ENCODE peak calls at places on chromosomes 1 and 21, in four cellular contexts. One of them, this sample, is unnamed.

GRCh38 chr21:41873426-41873825 is 5.7 kb downstream of the PRDM15 start:
- DNase-seq in breast epithelium: no peak
- DNase-seq in ascending aorta: no peak
- DNase-seq in PC-3: no peak
- DNase-seq in this sample: no peak

GRCh38 chr1:243267346-243268283 is 11.8 kb downstream of the SDCCAG8 start:
- DNase-seq in ascending aorta: no peak
- DNase-seq in PC-3: peak
- DNase-seq in breast epithelium: no peak
- DNase-seq in this sample: no peak

GRCh38 chr1:229097356-229097755 is 173.6 kb upstream of the RAB4A start:
- DNase-seq in ascending aorta: peak
- DNase-seq in PC-3: no peak
- DNase-seq in breast epithelium: no peak
- DNase-seq in this sample: no peak

GRCh38 chr1:229091721-229092136 is 179.2 kb upstream of the RAB4A start:
- DNase-seq in breast epithelium: no peak
- DNase-seq in ascending aorta: peak
- DNase-seq in PC-3: no peak
- DNase-seq in this sample: no peak

GRCh38 chr1:92839442-92839841 is 7.6 kb downstream of the RPL5 start:
- DNase-seq in PC-3: no peak
- DNase-seq in ascending aorta: no peak
- DNase-seq in breast epithelium: no peak
- DNase-seq in this sample: no peak

GRCh38 chr21:32475162-32475812 is 62.8 kb downstream of the EVA1C start:
- DNase-seq in breast epithelium: no peak
- DNase-seq in PC-3: peak
- DNase-seq in ascending aorta: peak
- DNase-seq in this sample: no peak

GRCh38 chr1:66271904-66272254 is 262.1 kb upstream of the SGIP1 start:
- DNase-seq in PC-3: peak
- DNase-seq in ascending aorta: no peak
- DNase-seq in breast epithelium: no peak
- DNase-seq in this sample: peak

GRCh38 chr1:61605607-61606321 is 119.2 kb downstream of the TM2D1 start:
- DNase-seq in ascending aorta: no peak
- DNase-seq in PC-3: peak
- DNase-seq in breast epithelium: no peak
- DNase-seq in this sample: no peak

GRCh38 chr1:211469938-211470529 is 21.9 kb downstream of the RD3 start:
- DNase-seq in ascending aorta: peak
- DNase-seq in PC-3: peak
- DNase-seq in breast epithelium: peak
- DNase-seq in this sample: peak

GRCh38 chr1:89451011-89451410 is 73.6 kb upstream of the LRRC8B start:
- DNase-seq in ascending aorta: no peak
- DNase-seq in PC-3: peak
- DNase-seq in breast epithelium: no peak
- DNase-seq in this sample: no peak

GRCh38 chr1:229229137-229229720 is 41.7 kb upstream of the RAB4A start:
- DNase-seq in ascending aorta: no peak
- DNase-seq in breast epithelium: peak
- DNase-seq in PC-3: peak
- DNase-seq in this sample: no peak

GRCh38 chr1:242824435-242824834 is 299.9 kb upstream of the PLD5 start:
- DNase-seq in ascending aorta: no peak
- DNase-seq in PC-3: peak
- DNase-seq in breast epithelium: no peak
- DNase-seq in this sample: no peak

GRCh38 chr1:226064168-226064815 is 1.8 kb downstream of the H3-3A start:
- DNase-seq in PC-3: peak
- DNase-seq in breast epithelium: no peak
- DNase-seq in ascending aorta: peak
- DNase-seq in this sample: no peak

GRCh38 chr1:10928654-10929053 is 83.8 kb upstream of the TARDBP start:
- DNase-seq in breast epithelium: no peak
- DNase-seq in ascending aorta: no peak
- DNase-seq in PC-3: no peak
- DNase-seq in this sample: no peak

GRCh38 chr1:17356387-17356992 is 15.5 kb upstream of the PADI6 start:
- DNase-seq in breast epithelium: no peak
- DNase-seq in PC-3: no peak
- DNase-seq in ascending aorta: no peak
- DNase-seq in this sample: no peak

GRCh38 chr1:90721210-90722194 is 4.4 kb upstream of the BARHL2 start:
- DNase-seq in ascending aorta: no peak
- DNase-seq in PC-3: peak
- DNase-seq in breast epithelium: no peak
- DNase-seq in this sample: no peak

GRCh38 chr1:19046972-19047371 is 90.5 kb upstream of the IFFO2 start:
- DNase-seq in breast epithelium: no peak
- DNase-seq in PC-3: no peak
- DNase-seq in ascending aorta: no peak
- DNase-seq in this sample: peak

GRCh38 chr1:237640011-237640671 is 250.6 kb downstream of the ZP4 start:
- DNase-seq in PC-3: no peak
- DNase-seq in ascending aorta: no peak
- DNase-seq in breast epithelium: no peak
- DNase-seq in this sample: no peak

GRCh38 chr1:72007312-72007711 is 275.0 kb downstream of the NEGR1 start:
- DNase-seq in PC-3: no peak
- DNase-seq in breast epithelium: no peak
- DNase-seq in ascending aorta: no peak
- DNase-seq in this sample: no peak

GRCh38 chr1:145961109-145961424 is 3.2 kb upstream of the LIX1L start:
- DNase-seq in PC-3: no peak
- DNase-seq in ascending aorta: no peak
- DNase-seq in breast epithelium: no peak
- DNase-seq in this sample: peak

GRCh38 chr1:66671472-66671871 is 80.8 kb upstream of the DYNLT5 start:
- DNase-seq in breast epithelium: no peak
- DNase-seq in ascending aorta: no peak
- DNase-seq in PC-3: no peak
- DNase-seq in this sample: no peak

GRCh38 chr21:36027352-36027751 is 33.0 kb downstream of the SETD4 start:
- DNase-seq in ascending aorta: no peak
- DNase-seq in breast epithelium: no peak
- DNase-seq in PC-3: no peak
- DNase-seq in this sample: no peak

GRCh38 chr1:26059906-26060305 is 7.5 kb downstream of the TRIM63 start:
- DNase-seq in breast epithelium: no peak
- DNase-seq in ascending aorta: no peak
- DNase-seq in PC-3: no peak
- DNase-seq in this sample: peak

GRCh38 chr1:55816456-55816794 is 601.3 kb upstream of the USP24 start:
- DNase-seq in breast epithelium: no peak
- DNase-seq in PC-3: no peak
- DNase-seq in ascending aorta: no peak
- DNase-seq in this sample: no peak

GRCh38 chr1:101039245-101039644 is 13.7 kb upstream of the DPH5 start:
- DNase-seq in ascending aorta: no peak
- DNase-seq in PC-3: no peak
- DNase-seq in breast epithelium: no peak
- DNase-seq in this sample: no peak

GRCh38 chr1:192550922-192551534 is 24.5 kb upstream of the RGS1 start:
- DNase-seq in ascending aorta: no peak
- DNase-seq in PC-3: peak
- DNase-seq in breast epithelium: no peak
- DNase-seq in this sample: no peak

GRCh38 chr1:167542109-167543032 is 11.2 kb downstream of the CREG1 start:
- DNase-seq in ascending aorta: no peak
- DNase-seq in PC-3: no peak
- DNase-seq in breast epithelium: no peak
- DNase-seq in this sample: no peak

DNA sequence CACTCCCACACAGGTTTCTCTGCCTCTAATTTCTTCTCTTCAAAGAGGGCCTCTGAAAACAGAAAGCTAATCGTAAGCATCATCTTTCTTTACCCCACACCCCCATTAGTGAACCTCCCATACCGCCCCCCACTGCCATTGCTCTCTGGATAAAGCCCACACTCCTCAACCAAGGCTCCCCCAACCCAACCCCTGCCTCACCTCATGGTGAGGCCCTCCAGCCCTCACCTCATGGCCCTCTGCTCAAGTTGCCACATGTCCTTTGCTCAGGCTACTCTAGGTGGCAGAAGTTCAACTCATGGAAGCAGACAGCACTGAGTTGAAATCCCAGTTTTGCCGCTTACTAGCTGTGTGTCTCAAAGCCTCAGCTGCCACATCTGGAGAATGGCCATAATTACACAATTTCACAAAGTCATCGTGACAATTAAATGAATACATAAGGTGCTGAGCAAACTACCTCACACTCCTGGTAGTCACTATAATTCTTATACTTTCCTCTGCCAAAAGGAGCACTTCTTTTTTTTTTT is 18.2 kb upstream of the WASF2 start:
- DNase-seq in ascending aorta: no peak
- DNase-seq in breast epithelium: no peak
- DNase-seq in PC-3: peak
- DNase-seq in this sample: no peak
- TF ChIP-seq CTCF in ascending aorta: no peak
- TF ChIP-seq CTCF in breast epithelium: no peak
- TF ChIP-seq CTCF in PC-3: peak
- TF ChIP-seq CTCF in this sample: no peak

GRCh38 chr1:245700631-245701030 is 545.8 kb downstream of the KIF26B start:
- DNase-seq in PC-3: no peak
- DNase-seq in breast epithelium: no peak
- DNase-seq in ascending aorta: no peak
- DNase-seq in this sample: no peak
- H3K27ac ChIP-seq in PC-3: no peak
- H3K27ac ChIP-seq in breast epithelium: no peak
- H3K27ac ChIP-seq in ascending aorta: no peak
- H3K27ac ChIP-seq in this sample: no peak

DNA sequence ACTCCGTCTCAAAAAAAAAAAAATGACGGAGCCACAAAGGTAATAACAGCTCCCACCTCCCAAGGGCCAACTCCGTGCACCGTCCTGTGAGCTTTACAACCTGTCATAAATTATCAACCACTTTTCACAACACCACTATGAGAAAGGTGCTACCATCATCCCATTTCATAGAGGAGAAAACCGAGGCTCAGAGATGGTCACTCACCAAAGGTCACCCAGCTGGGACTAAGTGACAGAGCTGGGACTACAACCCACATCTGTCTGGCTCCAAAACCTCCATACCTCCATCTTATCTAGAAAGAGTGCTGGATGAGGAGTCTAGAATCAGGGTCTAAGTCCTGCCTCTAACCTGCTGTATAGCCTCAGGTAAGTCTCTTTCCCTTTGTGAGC is 43.6 kb upstream of the ECE1 start:
- DNase-seq in ascending aorta: no peak
- DNase-seq in PC-3: no peak
- DNase-seq in breast epithelium: no peak
- DNase-seq in this sample: no peak
- TF ChIP-seq CTCF in ascending aorta: no peak
- TF ChIP-seq CTCF in PC-3: no peak
- TF ChIP-seq CTCF in breast epithelium: no peak
- TF ChIP-seq CTCF in this sample: no peak

GRCh38 chr1:154398141-154398540 is 7.0 kb upstream of the IL6R start:
- DNase-seq in ascending aorta: no peak
- DNase-seq in breast epithelium: no peak
- DNase-seq in PC-3: no peak
- DNase-seq in this sample: no peak
- H3K27ac ChIP-seq in ascending aorta: no peak
- H3K27ac ChIP-seq in breast epithelium: no peak
- H3K27ac ChIP-seq in PC-3: no peak
- H3K27ac ChIP-seq in this sample: no peak

DNA sequence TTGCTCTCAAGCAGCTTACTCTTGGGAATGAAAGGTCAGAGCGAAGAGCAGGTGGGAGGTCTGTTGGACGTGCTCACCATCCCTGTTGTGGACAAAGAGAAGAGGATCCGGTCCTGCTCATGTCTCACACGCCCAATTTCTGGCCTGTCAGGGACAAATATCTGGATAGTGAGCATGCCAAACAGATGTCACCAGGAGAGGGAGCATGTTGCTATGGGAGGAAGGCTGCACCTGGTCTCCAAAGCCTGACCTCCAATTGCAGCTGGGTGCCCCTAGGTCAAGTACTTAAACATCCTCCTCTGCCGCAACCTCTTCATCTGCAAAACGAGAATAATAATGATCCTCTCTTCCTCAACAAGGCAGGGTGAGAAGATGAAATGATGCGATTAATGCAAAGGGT is 53.4 kb downstream of the DMRTA2 start:
- DNase-seq in breast epithelium: no peak
- DNase-seq in PC-3: no peak
- DNase-seq in ascending aorta: no peak
- DNase-seq in this sample: no peak
- TF ChIP-seq CTCF in breast epithelium: no peak
- TF ChIP-seq CTCF in PC-3: peak
- TF ChIP-seq CTCF in ascending aorta: no peak
- TF ChIP-seq CTCF in this sample: no peak

GRCh38 chr1:204150702-204151561 is 912 bp downstream of the ETNK2 start:
- DNase-seq in PC-3: no peak
- DNase-seq in ascending aorta: no peak
- DNase-seq in breast epithelium: no peak
- DNase-seq in this sample: peak
- H3K27ac ChIP-seq in PC-3: no peak
- H3K27ac ChIP-seq in ascending aorta: peak
- H3K27ac ChIP-seq in breast epithelium: peak
- H3K27ac ChIP-seq in this sample: no peak

GRCh38 chr21:33478858-33479678 is 706 bp downstream of the TMEM50B start:
- DNase-seq in PC-3: peak
- DNase-seq in ascending aorta: no peak
- DNase-seq in breast epithelium: no peak
- DNase-seq in this sample: peak
- TF ChIP-seq CTCF in PC-3: peak
- TF ChIP-seq CTCF in ascending aorta: no peak
- TF ChIP-seq CTCF in breast epithelium: no peak
- TF ChIP-seq CTCF in this sample: no peak

DNA sequence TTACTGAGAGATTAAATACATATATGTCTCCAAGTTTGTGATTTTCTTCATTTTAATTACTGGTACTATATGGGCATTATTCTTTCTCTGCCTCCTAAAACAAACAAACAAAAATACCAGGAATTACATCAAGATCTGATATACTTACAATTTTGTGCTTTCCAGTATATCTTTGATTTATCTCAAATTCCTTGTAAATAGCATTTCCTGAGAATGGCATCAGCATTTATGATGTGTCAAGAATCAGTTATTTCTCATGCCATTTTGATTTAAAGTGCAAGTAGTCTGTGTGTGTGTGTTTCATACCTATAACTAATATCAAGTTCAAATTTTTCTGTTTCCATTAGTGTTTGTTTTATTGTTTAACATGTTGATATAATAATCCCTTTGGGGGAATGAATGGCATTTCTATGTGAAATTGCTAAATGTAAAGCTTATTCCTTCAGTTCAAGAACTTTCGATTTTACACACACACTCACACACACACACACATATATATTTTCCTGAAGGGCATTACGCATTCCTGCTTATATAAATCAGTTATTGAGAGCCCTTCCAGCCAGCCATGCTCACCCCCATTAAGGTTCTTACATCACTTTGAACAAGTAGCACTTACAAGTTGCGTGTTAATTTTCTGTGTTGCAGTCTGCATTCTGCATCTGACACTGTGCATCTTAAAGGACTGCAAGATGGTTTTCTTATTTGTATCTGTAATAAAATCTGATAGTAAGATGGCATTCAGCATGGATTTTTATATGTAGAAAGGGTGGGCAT is 102.7 kb downstream of the NEK7 start:
- DNase-seq in PC-3: peak
- DNase-seq in ascending aorta: no peak
- DNase-seq in breast epithelium: no peak
- DNase-seq in this sample: no peak
- H3K27ac ChIP-seq in PC-3: peak
- H3K27ac ChIP-seq in ascending aorta: no peak
- H3K27ac ChIP-seq in breast epithelium: no peak
- H3K27ac ChIP-seq in this sample: no peak

This sample was measured in psoas muscle.